ENCODE peak calls at places on chromosomes 7 and 10, in nine cellular contexts. One of them, this sample, is unnamed.

GRCh38 chr7:155431231-155431630 is 26.7 kb upstream of the EN2 start:
- DNase-seq in gastrocnemius medialis: no peak
- DNase-seq in body of pancreas: no peak
- DNase-seq in IMR-90: no peak
- DNase-seq in A549: no peak
- DNase-seq in spleen: peak
- DNase-seq in uterus: no peak
- DNase-seq in transverse colon: no peak
- DNase-seq in ovary: no peak
- DNase-seq in this sample: no peak

GRCh38 chr7:46229409-46229808 is 308.3 kb upstream of the IGFBP3 start:
- DNase-seq in spleen: no peak
- DNase-seq in A549: peak
- DNase-seq in IMR-90: peak
- DNase-seq in body of pancreas: no peak
- DNase-seq in gastrocnemius medialis: peak
- DNase-seq in uterus: no peak
- DNase-seq in transverse colon: no peak
- DNase-seq in ovary: no peak
- DNase-seq in this sample: no peak

GRCh38 chr7:43602271-43602670 is 19.4 kb downstream of the STK17A start:
- DNase-seq in ovary: no peak
- DNase-seq in gastrocnemius medialis: no peak
- DNase-seq in spleen: no peak
- DNase-seq in transverse colon: no peak
- DNase-seq in body of pancreas: no peak
- DNase-seq in A549: no peak
- DNase-seq in IMR-90: no peak
- DNase-seq in uterus: no peak
- DNase-seq in this sample: no peak

GRCh38 chr7:158811894-158812293 is 17.4 kb downstream of the ESYT2 start:
- DNase-seq in ovary: no peak
- DNase-seq in uterus: no peak
- DNase-seq in spleen: no peak
- DNase-seq in A549: no peak
- DNase-seq in transverse colon: no peak
- DNase-seq in body of pancreas: peak
- DNase-seq in IMR-90: no peak
- DNase-seq in gastrocnemius medialis: no peak
- DNase-seq in this sample: no peak

GRCh38 chr10:132971448-132972148 is 29.2 kb upstream of the CFAP46 start:
- DNase-seq in body of pancreas: peak
- DNase-seq in gastrocnemius medialis: no peak
- DNase-seq in ovary: no peak
- DNase-seq in transverse colon: no peak
- DNase-seq in IMR-90: no peak
- DNase-seq in A549: no peak
- DNase-seq in uterus: no peak
- DNase-seq in spleen: peak
- DNase-seq in this sample: no peak

GRCh38 chr7:116138202-116138801 is 72.0 kb upstream of the TES start:
- DNase-seq in A549: peak
- DNase-seq in ovary: no peak
- DNase-seq in IMR-90: peak
- DNase-seq in transverse colon: no peak
- DNase-seq in gastrocnemius medialis: no peak
- DNase-seq in body of pancreas: no peak
- DNase-seq in spleen: no peak
- DNase-seq in uterus: no peak
- DNase-seq in this sample: no peak

GRCh38 chr7:98872328-98872924 is 2.6 kb upstream of the TMEM130 start:
- DNase-seq in transverse colon: no peak
- DNase-seq in A549: peak
- DNase-seq in IMR-90: no peak
- DNase-seq in body of pancreas: no peak
- DNase-seq in gastrocnemius medialis: no peak
- DNase-seq in spleen: peak
- DNase-seq in uterus: no peak
- DNase-seq in ovary: no peak
- DNase-seq in this sample: peak

GRCh38 chr10:99845837-99846382 is 63.5 kb downstream of the ABCC2 start:
- DNase-seq in ovary: peak
- DNase-seq in A549: peak
- DNase-seq in transverse colon: peak
- DNase-seq in spleen: no peak
- DNase-seq in gastrocnemius medialis: peak
- DNase-seq in body of pancreas: peak
- DNase-seq in uterus: peak
- DNase-seq in IMR-90: peak
- DNase-seq in this sample: peak

GRCh38 chr10:54550016-54550415 is 251.0 kb downstream of the PCDH15 start:
- DNase-seq in ovary: no peak
- DNase-seq in gastrocnemius medialis: no peak
- DNase-seq in IMR-90: no peak
- DNase-seq in body of pancreas: no peak
- DNase-seq in uterus: no peak
- DNase-seq in A549: no peak
- DNase-seq in transverse colon: no peak
- DNase-seq in spleen: no peak
- DNase-seq in this sample: no peak

GRCh38 chr7:115748123-115748738 is 282.3 kb downstream of the TFEC start:
- DNase-seq in IMR-90: peak
- DNase-seq in A549: peak
- DNase-seq in body of pancreas: no peak
- DNase-seq in spleen: no peak
- DNase-seq in ovary: no peak
- DNase-seq in uterus: no peak
- DNase-seq in gastrocnemius medialis: no peak
- DNase-seq in transverse colon: no peak
- DNase-seq in this sample: no peak

GRCh38 chr10:88952647-88953111 is at the start of gene ACTA2:
- DNase-seq in uterus: peak
- DNase-seq in spleen: no peak
- DNase-seq in IMR-90: peak
- DNase-seq in gastrocnemius medialis: no peak
- DNase-seq in A549: no peak
- DNase-seq in body of pancreas: no peak
- DNase-seq in ovary: peak
- DNase-seq in transverse colon: peak
- DNase-seq in this sample: no peak

GRCh38 chr10:45439873-45440272 is 65.9 kb downstream of the ALOX5 start:
- DNase-seq in ovary: no peak
- DNase-seq in transverse colon: no peak
- DNase-seq in uterus: no peak
- DNase-seq in gastrocnemius medialis: no peak
- DNase-seq in spleen: no peak
- DNase-seq in IMR-90: peak
- DNase-seq in body of pancreas: no peak
- DNase-seq in A549: no peak
- DNase-seq in this sample: no peak

GRCh38 chr10:122140941-122141623 is 130.0 kb upstream of the BTBD16 start:
- DNase-seq in uterus: peak
- DNase-seq in gastrocnemius medialis: peak
- DNase-seq in body of pancreas: peak
- DNase-seq in IMR-90: peak
- DNase-seq in ovary: peak
- DNase-seq in transverse colon: peak
- DNase-seq in spleen: no peak
- DNase-seq in A549: peak
- DNase-seq in this sample: peak

GRCh38 chr10:95635319-95635733 is 21.2 kb downstream of the ALDH18A1 start:
- DNase-seq in A549: no peak
- DNase-seq in body of pancreas: no peak
- DNase-seq in ovary: no peak
- DNase-seq in transverse colon: no peak
- DNase-seq in gastrocnemius medialis: no peak
- DNase-seq in spleen: no peak
- DNase-seq in IMR-90: no peak
- DNase-seq in uterus: no peak
- DNase-seq in this sample: no peak

DNA sequence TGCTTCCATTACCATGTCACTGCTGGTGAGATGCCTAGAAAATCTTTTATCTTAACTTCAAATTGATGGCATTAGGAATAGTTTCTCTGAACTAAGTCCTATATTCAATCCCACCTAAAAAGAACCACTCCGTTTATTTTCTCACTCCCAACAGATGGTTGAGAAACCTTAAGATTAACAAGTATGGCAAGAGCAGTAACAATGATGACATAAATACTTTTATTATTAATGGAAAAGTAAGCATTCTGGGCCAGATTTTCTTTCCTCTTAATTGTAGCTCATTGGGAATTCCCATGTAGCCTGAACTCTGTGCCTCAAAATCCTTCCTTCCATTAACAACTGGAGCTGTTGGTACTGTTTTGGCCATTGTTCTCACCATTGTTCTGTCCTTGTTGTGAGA is 21.1 kb upstream of the FAM13C start:
- DNase-seq in IMR-90: peak
- DNase-seq in spleen: no peak
- DNase-seq in transverse colon: no peak
- DNase-seq in uterus: no peak
- DNase-seq in ovary: no peak
- DNase-seq in gastrocnemius medialis: no peak
- DNase-seq in A549: no peak
- DNase-seq in body of pancreas: no peak
- DNase-seq in this sample: no peak
- H3K27ac ChIP-seq in IMR-90: peak
- H3K27ac ChIP-seq in spleen: peak
- H3K27ac ChIP-seq in transverse colon: peak
- H3K27ac ChIP-seq in uterus: peak
- H3K27ac ChIP-seq in ovary: peak
- H3K27ac ChIP-seq in gastrocnemius medialis: peak
- H3K27ac ChIP-seq in A549: no peak
- H3K27ac ChIP-seq in body of pancreas: no peak
- H3K27ac ChIP-seq in this sample: no peak

GRCh38 chr10:87886635-87887034 is 23.2 kb downstream of the PTEN start:
- DNase-seq in ovary: no peak
- DNase-seq in gastrocnemius medialis: no peak
- DNase-seq in A549: no peak
- DNase-seq in spleen: no peak
- DNase-seq in IMR-90: no peak
- DNase-seq in uterus: no peak
- DNase-seq in transverse colon: no peak
- DNase-seq in body of pancreas: no peak
- DNase-seq in this sample: no peak

GRCh38 chr10:87882555-87883294 is 19.3 kb downstream of the PTEN start:
- DNase-seq in transverse colon: no peak
- DNase-seq in A549: no peak
- DNase-seq in IMR-90: no peak
- DNase-seq in ovary: no peak
- DNase-seq in uterus: no peak
- DNase-seq in spleen: no peak
- DNase-seq in body of pancreas: no peak
- DNase-seq in gastrocnemius medialis: no peak
- DNase-seq in this sample: no peak

DNA sequence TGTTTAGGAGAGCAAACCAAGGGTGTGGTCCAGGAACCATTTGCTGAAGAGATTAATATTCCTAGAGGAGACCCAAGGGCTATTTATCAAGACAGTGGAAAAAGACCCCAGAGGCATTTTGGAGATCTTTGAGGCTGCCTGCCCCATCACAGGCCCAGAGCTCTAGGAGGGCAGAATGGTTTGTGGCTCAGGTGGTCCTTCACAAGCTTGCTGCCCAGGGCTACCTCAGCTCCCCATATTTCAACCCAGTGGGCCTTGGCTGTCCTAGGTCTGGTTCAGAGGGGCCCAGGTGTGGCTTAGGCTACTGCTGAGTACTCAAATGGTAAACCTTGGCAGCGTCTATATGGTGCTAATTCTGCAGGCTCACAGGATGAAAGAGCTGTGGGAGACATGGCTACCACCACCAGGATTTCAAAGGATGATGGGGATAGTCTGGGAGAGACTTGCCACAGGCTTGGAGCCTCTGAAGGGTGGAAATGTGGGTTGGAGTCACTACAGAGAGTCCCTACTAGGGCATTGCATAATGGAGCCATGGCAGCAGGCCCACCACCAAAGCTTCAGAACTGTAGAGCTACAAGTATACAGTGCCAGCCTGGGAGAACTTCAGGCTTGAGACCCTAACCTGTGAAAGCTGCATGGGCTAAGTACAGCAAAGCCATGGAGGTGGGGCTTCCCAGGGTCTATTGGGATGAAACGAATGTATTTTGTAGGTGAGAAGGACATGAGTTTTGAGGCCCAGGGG is 24.3 kb downstream of the PTEN start:
- DNase-seq in spleen: no peak
- DNase-seq in IMR-90: no peak
- DNase-seq in gastrocnemius medialis: no peak
- DNase-seq in ovary: no peak
- DNase-seq in uterus: no peak
- DNase-seq in body of pancreas: no peak
- DNase-seq in transverse colon: no peak
- DNase-seq in A549: no peak
- DNase-seq in this sample: no peak
- TF ChIP-seq POLR2A in spleen: no peak
- TF ChIP-seq POLR2A in IMR-90: no peak
- TF ChIP-seq POLR2A in gastrocnemius medialis: no peak
- TF ChIP-seq POLR2A in ovary: no peak
- TF ChIP-seq POLR2A in uterus: no peak
- TF ChIP-seq POLR2A in body of pancreas: no peak
- TF ChIP-seq POLR2A in transverse colon: no peak
- TF ChIP-seq POLR2A in A549: no peak
- TF ChIP-seq POLR2A in this sample: no peak

DNA sequence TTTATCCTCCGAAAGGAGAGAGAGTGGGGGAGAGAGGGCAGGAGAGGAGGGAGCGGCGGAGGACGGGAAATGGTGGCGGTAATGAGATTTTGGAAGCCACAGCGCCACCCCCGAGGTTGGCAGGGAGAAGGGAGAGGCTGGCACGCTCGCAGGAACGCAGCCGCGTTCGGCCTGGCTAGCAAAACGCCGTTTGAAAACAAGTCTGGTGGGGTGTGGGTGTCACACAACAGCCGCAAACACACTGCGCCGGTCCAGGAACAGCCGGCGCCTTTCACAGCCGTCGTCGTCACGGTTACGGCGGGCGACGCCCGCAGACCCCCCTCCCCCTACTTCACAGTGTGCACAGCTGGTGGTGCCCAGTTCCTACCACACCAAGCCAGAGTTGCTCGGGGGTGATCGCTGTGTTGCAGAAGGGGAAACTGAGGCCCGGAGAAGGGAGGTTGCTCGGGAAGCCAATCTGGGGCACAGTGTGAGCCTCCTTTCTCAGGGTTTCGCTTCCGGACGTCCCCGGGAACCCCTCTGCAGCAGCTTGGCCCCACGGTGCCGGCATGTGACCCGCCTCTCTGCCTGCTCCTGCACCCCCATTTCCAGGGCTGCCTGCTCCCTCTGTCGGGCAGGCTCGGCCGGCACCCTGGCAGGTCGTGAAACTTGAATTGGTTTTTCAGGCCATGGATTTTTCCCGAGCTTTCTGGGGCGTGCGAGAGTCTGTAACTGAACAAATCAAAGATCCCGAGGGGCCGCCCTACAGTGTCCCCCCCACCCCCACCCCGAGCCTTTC is 57.8 kb downstream of the UNCX start:
- DNase-seq in A549: peak
- DNase-seq in body of pancreas: peak
- DNase-seq in transverse colon: no peak
- DNase-seq in ovary: peak
- DNase-seq in IMR-90: no peak
- DNase-seq in uterus: no peak
- DNase-seq in gastrocnemius medialis: no peak
- DNase-seq in spleen: peak
- DNase-seq in this sample: no peak
- H3K4me3 ChIP-seq in A549: no peak
- H3K4me3 ChIP-seq in body of pancreas: no peak
- H3K4me3 ChIP-seq in transverse colon: peak
- H3K4me3 ChIP-seq in ovary: no peak
- H3K4me3 ChIP-seq in IMR-90: peak
- H3K4me3 ChIP-seq in uterus: peak
- H3K4me3 ChIP-seq in gastrocnemius medialis: peak
- H3K4me3 ChIP-seq in spleen: peak
- H3K4me3 ChIP-seq in this sample: peak

GRCh38 chr10:74924251-74924954 is 98.0 kb downstream of the KAT6B start:
- DNase-seq in IMR-90: peak
- DNase-seq in spleen: no peak
- DNase-seq in A549: peak
- DNase-seq in uterus: no peak
- DNase-seq in ovary: no peak
- DNase-seq in transverse colon: no peak
- DNase-seq in gastrocnemius medialis: no peak
- DNase-seq in body of pancreas: no peak
- DNase-seq in this sample: no peak
- H3K27ac ChIP-seq in IMR-90: peak
- H3K27ac ChIP-seq in spleen: peak
- H3K27ac ChIP-seq in A549: no peak
- H3K27ac ChIP-seq in uterus: peak
- H3K27ac ChIP-seq in ovary: peak
- H3K27ac ChIP-seq in transverse colon: peak
- H3K27ac ChIP-seq in gastrocnemius medialis: peak
- H3K27ac ChIP-seq in body of pancreas: peak
- H3K27ac ChIP-seq in this sample: peak

This sample was measured in suprapubic skin.